ENCODE peak calls at places on chromosomes 1 and 21, in four cellular contexts. Q, F, H and I are unnamed samples. For H3K36me3, the result is how much of the 10 kb centered on the place peaks cover.

GRCh38 chr21:39681845-39682244 is 63.1 kb upstream of the IGSF5 start:
- DNase-seq in F (no peak), Q (peak), H (no peak), I (no peak)

GRCh38 chr1:36920801-36921405 is 113.4 kb downstream of the GRIK3 start:
- DNase-seq in Q (no peak), F (no peak), H (no peak), I (no peak)

GRCh38 chr21:45146801-45147200 is 72.4 kb downstream of the ADARB1 start:
- DNase-seq in H (no peak), Q (no peak), F (peak), I (peak)

GRCh38 chr21:42097860-42098259 is 26.7 kb downstream of the UMODL1 start:
- DNase-seq in F (no peak), H (peak), Q (peak), I (peak)

GRCh38 chr1:81119319-81119718 is 681.4 kb upstream of the ADGRL2 start:
- DNase-seq in Q (no peak), F (no peak), H (no peak), I (no peak)

GRCh38 chr1:205588691-205589445 is 42.9 kb downstream of the ELK4 start:
- DNase-seq in F (peak), H (no peak), Q (peak), I (no peak)

GRCh38 chr21:42486551-42486950 is 9.5 kb downstream of the RSPH1 start:
- DNase-seq in Q (no peak), H (no peak), F (no peak), I (no peak)

GRCh38 chr1:153991151-153991472 is 550 bp downstream of the RPS27 start:
- DNase-seq in F (no peak), Q (no peak), H (no peak), I (no peak)

GRCh38 chr1:214566158-214567104 is 15.0 kb upstream of the PTPN14 start:
- DNase-seq in H (no peak), Q (peak), F (no peak), I (no peak)

GRCh38 chr1:10178602-10179407 is 31.6 kb upstream of the KIF1B start:
- DNase-seq in F (no peak), Q (no peak), H (no peak), I (no peak)

GRCh38 chr1:157523774-157524501 is 28.4 kb downstream of the FCRL5 start:
- DNase-seq in F (no peak), H (no peak), Q (no peak), I (no peak)

GRCh38 chr1:165036403-165036802 is 320.1 kb downstream of the LMX1A start:
- DNase-seq in H (no peak), Q (no peak), F (no peak), I (no peak)

GRCh38 chr1:53460211-53460634 is 1.0 kb downstream of the DMRTB1 start:
- DNase-seq in H (no peak), Q (no peak), F (no peak), I (no peak)

GRCh38 chr1:226665505-226666163 is 73.4 kb downstream of the ITPKB start:
- DNase-seq in Q (no peak), F (peak), H (no peak), I (no peak)

GRCh38 chr1:228668553-228669400 is 66.5 kb upstream of the RHOU start:
- DNase-seq in F (peak), H (no peak), Q (no peak), I (peak)

GRCh38 chr1:115454835-115455511 is 116.9 kb upstream of the NGF start:
- DNase-seq in H (no peak), Q (no peak), F (no peak), I (no peak)

GRCh38 chr1:54413295-54413694 is 7.1 kb upstream of the SSBP3 start:
- DNase-seq in Q (peak), H (no peak), F (no peak), I (peak)

GRCh38 chr1:206723500-206724472 is 39.1 kb downstream of the MAPKAPK2 start:
- DNase-seq in Q (no peak), F (peak), H (peak), I (peak)

GRCh38 chr1:40592107-40592773 is 60.8 kb downstream of the ZNF684 start:
- DNase-seq in Q (peak), H (no peak), F (no peak), I (no peak)

GRCh38 chr1:209587778-209588177 is 4.3 kb downstream of the CAMK1G start:
- DNase-seq in Q (no peak), F (no peak), H (no peak), I (no peak)

GRCh38 chr1:12616709-12617373 is 1.2 kb downstream of the DHRS3 start:
- DNase-seq in H (no peak), F (peak), Q (no peak), I (no peak)

GRCh38 chr1:10516925-10517676 is 42.4 kb downstream of the PEX14 start:
- DNase-seq in Q (no peak), H (no peak), F (no peak), I (no peak)

GRCh38 chr1:26075421-26076144 is 8.2 kb upstream of the TRIM63 start:
- DNase-seq in H (no peak), F (no peak), Q (no peak), I (no peak)

DNA sequence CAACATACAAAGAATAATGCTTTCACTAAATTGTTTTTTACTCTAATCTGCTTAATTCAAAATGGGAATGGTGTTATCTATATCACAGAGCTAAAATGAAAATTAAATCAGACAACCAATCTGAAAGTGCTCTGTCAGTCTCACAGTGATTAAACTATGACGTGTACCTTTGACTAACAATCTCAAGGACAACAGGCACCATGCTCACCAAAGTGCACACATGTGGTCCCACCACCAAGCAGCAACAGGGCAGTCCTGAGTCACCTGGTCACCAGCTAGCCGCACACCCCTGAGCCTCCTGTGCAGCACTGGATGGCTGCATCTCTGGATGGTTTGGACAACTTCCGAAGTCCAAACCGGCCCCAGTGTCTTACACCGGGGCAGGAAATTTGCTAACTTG is 54.5 kb upstream of the NADK start:
- DNase-seq in Q (peak), H (no peak), F (no peak), I (no peak)
- H3K36me3 ChIP-seq in Q (under half), H (under half), F (under half), I (under half)

DNA sequence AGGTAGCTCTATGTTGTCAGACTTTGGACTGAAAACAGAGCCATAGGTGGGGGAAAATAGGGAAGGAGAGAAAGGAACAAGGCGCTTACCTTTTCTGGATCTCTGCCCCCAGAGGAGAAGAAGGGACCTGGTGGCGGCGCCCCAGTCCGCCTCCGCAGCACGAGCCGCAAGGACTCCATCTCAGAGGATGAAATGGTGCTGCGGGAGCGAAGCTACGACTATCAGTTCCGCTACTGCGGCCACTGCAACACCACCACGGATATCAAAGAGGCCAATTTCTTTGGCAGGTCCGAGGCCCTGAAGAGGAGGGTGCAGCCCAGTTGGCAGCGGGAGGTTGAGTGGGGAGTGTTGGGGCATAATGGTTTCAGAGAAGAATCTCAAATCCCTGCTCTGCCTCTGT is 18.5 kb upstream of the TMEM222 start:
- DNase-seq in F (peak), Q (no peak), H (no peak), I (no peak)
- H3K36me3 ChIP-seq in F (under half), Q (under half), H (under half), I (half or more)

GRCh38 chr21:35038772-35039145 is 10.3 kb downstream of the RUNX1 start:
- DNase-seq in F (no peak), H (no peak), Q (no peak), I (peak)
- H3K36me3 ChIP-seq in F (under half), H (under half), Q (under half), I (under half)

GRCh38 chr21:34523019-34523418 is 11.0 kb upstream of the KCNE1 start:
- DNase-seq in H (no peak), Q (no peak), F (no peak), I (no peak)
- H3K36me3 ChIP-seq in H (under half), Q (under half), F (under half), I (under half)

GRCh38 chr1:43705982-43706597 is 1.2 kb upstream of the ST3GAL3 start:
- DNase-seq in Q (no peak), H (no peak), F (no peak), I (no peak)

GRCh38 chr1:43705334-43705733 is 2.0 kb upstream of the ST3GAL3 start:
- DNase-seq in H (no peak), Q (no peak), F (no peak), I (no peak)

GRCh38 chr1:43703836-43704235 is 3.5 kb upstream of the ST3GAL3 start:
- DNase-seq in F (no peak), H (no peak), Q (no peak), I (no peak)

GRCh38 chr1:43706598-43707190 is 642 bp upstream of the ST3GAL3 start:
- DNase-seq in F (no peak), Q (no peak), H (no peak), I (no peak)

DNA sequence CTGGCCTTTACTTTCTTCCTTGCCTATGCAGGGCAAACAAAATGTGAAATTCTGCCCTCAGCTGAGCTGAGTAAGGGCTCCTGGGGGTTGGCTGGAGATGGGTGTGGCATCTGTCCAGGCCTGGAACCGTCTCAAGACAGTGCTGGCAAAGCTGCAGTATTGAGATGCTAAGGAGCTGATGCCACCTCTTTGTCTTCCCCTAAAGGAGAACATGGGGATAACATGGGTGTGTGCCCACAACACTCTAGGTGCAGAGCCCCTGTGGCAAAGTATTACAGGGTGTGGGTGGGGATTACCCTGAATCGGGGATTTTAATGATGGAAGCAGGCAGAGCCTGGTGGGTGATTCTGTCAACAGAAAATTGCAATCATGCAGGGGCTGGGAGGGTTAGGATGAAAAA is 2.5 kb upstream of the ST3GAL3 start:
- DNase-seq in Q (no peak), F (no peak), H (no peak), I (no peak)
- H3K36me3 ChIP-seq in Q (under half), F (under half), H (under half), I (under half)

DNA sequence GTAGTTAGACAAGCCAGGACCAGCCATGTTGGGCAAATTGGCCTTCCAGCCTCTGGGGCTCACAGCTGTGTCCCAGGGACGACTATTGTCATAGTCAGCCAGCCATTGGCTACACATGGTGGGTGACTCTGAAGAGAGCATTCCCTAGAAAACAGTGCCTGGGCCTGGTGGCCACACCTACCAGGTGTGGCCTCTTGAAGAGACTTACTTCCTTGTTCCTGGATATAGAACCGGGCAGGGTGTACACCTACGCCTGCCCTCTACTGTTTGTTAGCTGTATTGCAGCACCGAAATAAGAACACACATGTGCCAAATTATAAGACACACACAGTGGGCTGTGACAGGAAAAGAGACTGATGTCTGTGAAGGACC is 134.6 kb upstream of the ARHGEF16 start:
- DNase-seq in Q (peak), F (no peak), H (peak), I (peak)
- H3K36me3 ChIP-seq in Q (under half), F (under half), H (under half), I (under half)